ENCODE peak calls at places on chromosomes 7 and 10, in four cellular contexts. K is GM12878, J is HCT116, Q is H1. E is an unnamed sample.

GRCh38 chr7:28136420-28136819 is 44.2 kb downstream of the JAZF1 start:
- DNase-seq in Q (no peak), K (no peak), J (no peak), E (no peak)

GRCh38 chr7:105011771-105012502 is 2.1 kb upstream of the KMT2E start:
- DNase-seq in K (no peak), J (no peak), Q (no peak), E (no peak)

GRCh38 chr7:149855368-149856305 is 17.5 kb downstream of the ZNF862 start:
- DNase-seq in J (peak), K (no peak), Q (no peak), E (peak)

GRCh38 chr7:94375713-94376112 is 19.0 kb upstream of the COL1A2 start:
- DNase-seq in Q (no peak), K (no peak), J (no peak), E (no peak)

GRCh38 chr7:141444956-141445355 is 106.3 kb upstream of the AGK start:
- DNase-seq in Q (no peak), J (no peak), K (no peak), E (no peak)

GRCh38 chr7:128103498-128104108 is 72.4 kb upstream of the LRRC4 start:
- DNase-seq in K (no peak), J (no peak), Q (no peak), E (no peak)

GRCh38 chr10:34666008-34666700 is 148.9 kb downstream of the PARD3 start:
- DNase-seq in Q (no peak), K (peak), J (peak), E (peak)

GRCh38 chr7:131502810-131503545 is 53.5 kb downstream of the PODXL start:
- DNase-seq in Q (no peak), J (no peak), K (no peak), E (no peak)

GRCh38 chr7:50359258-50359994 is 54.9 kb downstream of the IKZF1 start:
- DNase-seq in K (no peak), Q (no peak), J (no peak), E (no peak)

GRCh38 chr10:43186150-43186549 is 47.9 kb downstream of the CSGALNACT2 start:
- DNase-seq in Q (no peak), K (no peak), J (no peak), E (no peak)

GRCh38 chr7:55073051-55073511 is 54.3 kb downstream of the EGFR start:
- DNase-seq in J (no peak), Q (no peak), K (peak), E (no peak)

GRCh38 chr7:28723336-28723735 is 234.8 kb downstream of the TRIL start:
- DNase-seq in J (no peak), K (no peak), Q (no peak), E (no peak)

GRCh38 chr7:112481833-112482669 is 1.3 kb downstream of the LSMEM1 start:
- DNase-seq in J (peak), Q (no peak), K (no peak), E (peak)

GRCh38 chr7:44309271-44310091 is 15.9 kb downstream of the CAMK2B start:
- DNase-seq in J (no peak), Q (peak), K (no peak), E (peak)
- TF ChIP-seq EGR1 in J (no peak), Q (no peak), K (no peak), E (peak)

GRCh38 chr10:110498982-110499795 is 1.5 kb downstream of the DUSP5 start:
- DNase-seq in J (no peak), Q (peak), K (peak), E (no peak)

GRCh38 chr10:110499796-110500514 is 2.2 kb downstream of the DUSP5 start:
- DNase-seq in K (no peak), Q (no peak), J (no peak), E (no peak)

GRCh38 chr10:110496553-110497437 is 912 bp upstream of the DUSP5 start:
- DNase-seq in Q (no peak), J (no peak), K (no peak), E (no peak)

GRCh38 chr10:110497438-110498086 is at the start of gene DUSP5:
- DNase-seq in Q (peak), J (peak), K (peak), E (peak)

GRCh38 chr10:110498087-110498981 is 627 bp downstream of the DUSP5 start:
- DNase-seq in K (no peak), Q (peak), J (no peak), E (peak)
- TF ChIP-seq EGR1 in K (no peak), Q (no peak), J (no peak), E (no peak)

GRCh38 chr7:36961097-36961496 is 236.8 kb upstream of the AOAH start:
- DNase-seq in J (no peak), Q (no peak), K (no peak), E (no peak)
- TF ChIP-seq EGR1 in J (no peak), Q (no peak), K (peak), E (no peak)

GRCh38 chr7:93375603-93376002 is 143.4 kb downstream of the VPS50 start:
- DNase-seq in Q (no peak), K (no peak), J (no peak), E (no peak)

GRCh38 chr7:93378131-93378530 is 146.0 kb downstream of the VPS50 start:
- DNase-seq in J (no peak), Q (no peak), K (no peak), E (no peak)

GRCh38 chr7:93373537-93373936 is 141.4 kb downstream of the VPS50 start:
- DNase-seq in Q (no peak), J (no peak), K (no peak), E (no peak)

DNA sequence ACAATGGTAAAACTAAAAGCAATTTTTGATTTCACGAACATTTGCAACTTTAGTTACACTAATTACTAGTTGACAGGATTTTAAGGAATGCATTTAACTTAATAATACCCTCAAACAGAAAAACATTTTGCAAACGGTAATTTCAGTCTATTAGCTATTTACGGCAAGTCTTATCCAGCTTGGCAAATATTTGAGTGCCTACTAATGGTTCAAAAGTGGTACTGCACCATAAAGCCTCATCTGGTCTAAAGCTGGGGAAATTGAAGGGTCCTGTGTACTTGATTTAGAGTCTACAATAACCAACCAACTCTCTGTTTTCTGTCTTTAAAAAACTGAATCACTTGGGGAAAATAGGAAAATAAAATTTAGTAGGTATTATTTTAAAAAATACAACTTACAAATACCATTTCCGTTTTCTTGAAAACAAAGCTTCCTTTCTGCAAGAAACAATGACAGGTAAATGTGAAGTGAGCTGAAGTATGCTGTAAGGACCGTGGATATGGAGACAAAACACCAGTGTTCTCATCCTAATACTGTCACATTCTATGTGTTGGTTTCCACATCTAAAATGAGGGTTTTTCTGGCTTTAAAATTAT is 142.3 kb downstream of the VPS50 start:
- DNase-seq in Q (no peak), J (peak), K (no peak), E (peak)
- TF ChIP-seq EGR1 in Q (no peak), J (no peak), K (no peak), E (no peak)

DNA sequence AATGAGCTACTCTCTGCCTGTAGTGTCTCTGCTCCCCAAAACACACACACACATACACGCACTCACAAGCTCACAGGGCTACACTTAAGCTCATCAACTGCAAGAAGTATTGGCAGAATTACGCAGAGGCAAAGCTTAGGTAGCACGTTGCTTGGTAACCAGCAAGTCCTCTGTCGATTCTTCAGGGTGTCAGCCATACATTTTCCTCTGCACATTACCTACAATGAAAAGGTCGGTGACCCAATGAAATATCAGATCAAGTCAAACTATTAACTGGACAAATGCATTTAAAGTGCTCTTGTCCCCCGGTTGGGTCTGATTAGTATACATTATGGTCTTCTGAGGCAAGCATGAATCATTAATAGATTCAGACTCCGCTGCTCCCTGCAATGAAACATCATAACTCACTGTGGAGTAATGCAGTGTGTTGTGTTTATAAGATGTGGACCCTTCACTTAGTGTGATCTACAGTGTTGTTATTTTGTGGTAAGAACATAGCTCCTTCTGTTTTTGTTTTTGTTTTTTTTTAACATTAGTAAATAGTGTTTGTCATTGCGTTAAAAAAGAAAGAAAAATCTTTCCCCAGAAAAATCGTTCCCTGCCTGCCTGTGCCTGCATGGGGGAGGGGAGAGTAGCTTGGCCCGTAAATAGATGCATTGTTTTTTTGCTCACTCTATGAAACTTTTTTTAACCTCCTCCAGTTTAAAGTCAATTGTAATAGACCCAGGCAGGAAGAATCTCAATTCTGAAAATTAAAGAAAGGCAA is 325.5 kb downstream of the SFMBT2 start:
- DNase-seq in Q (no peak), J (no peak), K (no peak), E (no peak)
- TF ChIP-seq EGR1 in Q (no peak), J (no peak), K (no peak), E (no peak)

GRCh38 chr10:70958396-70958795 is 70.0 kb upstream of the PCBD1 start:
- DNase-seq in Q (no peak), K (no peak), J (no peak), E (no peak)

GRCh38 chr10:70962686-70963085 is 74.3 kb upstream of the PCBD1 start:
- DNase-seq in Q (no peak), K (no peak), J (no peak), E (no peak)

GRCh38 chr10:70960316-70960715 is 72.0 kb upstream of the PCBD1 start:
- DNase-seq in Q (no peak), K (no peak), J (no peak), E (no peak)

GRCh38 chr10:70963271-70963670 is 74.9 kb upstream of the PCBD1 start:
- DNase-seq in J (no peak), K (no peak), Q (no peak), E (no peak)

DNA sequence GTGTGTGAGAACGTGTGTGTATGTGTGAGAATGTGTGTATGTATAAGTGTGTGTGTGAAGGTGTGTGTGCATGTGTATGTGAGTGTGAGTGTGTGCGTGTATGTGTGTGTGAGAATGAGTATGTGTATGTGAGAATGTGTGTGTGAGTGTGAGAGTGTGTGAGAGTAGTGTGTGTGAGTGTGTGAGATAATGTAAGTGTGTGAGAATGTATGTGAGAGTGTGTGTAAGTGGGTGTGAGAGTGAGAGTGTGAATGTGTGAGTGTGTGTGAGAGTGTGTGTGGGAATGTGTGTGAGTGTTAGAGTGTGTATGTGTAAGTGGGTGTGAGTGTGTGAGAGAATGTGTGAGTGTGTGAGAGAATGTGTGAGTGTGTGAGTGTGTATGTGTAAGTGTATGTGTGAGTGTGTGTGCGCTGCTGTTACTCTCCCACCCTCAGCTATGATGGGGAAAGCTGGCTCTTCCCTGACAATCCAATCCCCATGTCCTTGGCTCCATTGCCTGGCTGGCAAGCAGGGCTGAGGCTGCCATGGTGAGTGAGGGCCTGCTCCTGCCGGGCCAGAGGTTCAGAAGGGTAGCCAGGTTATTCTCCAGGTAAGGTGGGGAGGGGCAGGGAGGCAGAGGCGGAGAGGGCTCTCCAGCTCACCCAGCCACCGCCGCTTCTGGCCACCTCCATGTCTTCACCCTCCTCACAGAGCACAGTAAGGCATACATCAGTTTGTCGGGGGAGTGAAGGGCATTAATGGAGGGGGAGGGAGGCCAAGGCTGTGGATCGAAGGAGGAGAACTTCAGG is 72.6 kb upstream of the PCBD1 start:
- DNase-seq in J (no peak), K (no peak), Q (no peak), E (no peak)
- TF ChIP-seq EGR1 in J (no peak), K (no peak), Q (no peak), E (no peak)

GRCh38 chr10:26386800-26387199 is 51.3 kb upstream of the APBB1IP start:
- DNase-seq in K (no peak), Q (no peak), J (no peak), E (no peak)
- TF ChIP-seq EGR1 in K (no peak), Q (no peak), J (no peak), E (no peak)